ENCODE peak calls at places on chromosomes 3 and 15, in seven cellular contexts. N, C, L, B, H, T and A are unnamed samples.

GRCh38 chr3:126107960-126108688 is 24.2 kb upstream of the SLC41A3 start:
- DNase-seq in H (no peak), B (no peak), N (no peak), C (no peak), T (no peak), L (no peak), A (no peak)

GRCh38 chr3:58459160-58459559 is 25.5 kb upstream of the PDHB start:
- DNase-seq in H (no peak), C (no peak), T (no peak), N (no peak), B (no peak), L (no peak), A (no peak)

GRCh38 chr3:52798376-52798977 is 3.9 kb downstream of the ITIH3 start:
- DNase-seq in L (no peak), T (peak; percentile 32), B (no peak), C (no peak), H (no peak), N (no peak), A (no peak)

GRCh38 chr15:38533416-38533915 is 31.1 kb downstream of the RASGRP1 start:
- DNase-seq in H (no peak), N (no peak), C (no peak), L (no peak), B (no peak), T (no peak), A (no peak)

GRCh38 chr3:8345396-8345795 is 156.2 kb upstream of the LMCD1 start:
- DNase-seq in L (no peak), B (no peak), N (no peak), C (no peak), H (no peak), T (no peak), A (no peak)

GRCh38 chr15:88467935-88468528 is 524 bp downstream of the MRPS11 start:
- DNase-seq in T (peak; percentile 22), C (no peak), H (no peak), L (no peak), N (no peak), B (no peak), A (no peak)

GRCh38 chr3:62154457-62155148 is 218.7 kb downstream of the FEZF2 start:
- DNase-seq in H (no peak), N (no peak), T (no peak), C (no peak), B (peak; percentile 37), L (peak; percentile 21), A (no peak)

GRCh38 chr3:12707425-12707824 is 43.5 kb upstream of the RAF1 start:
- DNase-seq in H (no peak), T (peak; percentile 52), B (no peak), C (no peak), N (no peak), L (no peak), A (peak; percentile 31)

GRCh38 chr3:11143476-11143875 is 10.8 kb upstream of the HRH1 start:
- DNase-seq in L (no peak), T (no peak), N (no peak), B (no peak), H (no peak), C (no peak), A (no peak)

GRCh38 chr3:135310317-135310716 is 515.3 kb downstream of the EPHB1 start:
- DNase-seq in B (no peak), N (no peak), H (no peak), L (no peak), T (no peak), C (no peak), A (no peak)

GRCh38 chr3:73432021-73432722 is 192.6 kb downstream of the PDZRN3 start:
- DNase-seq in N (peak; percentile 45), C (no peak), B (no peak), L (no peak), T (peak; percentile 62), H (no peak), A (peak; percentile 36)

GRCh38 chr3:36058404-36059035 is 321.8 kb upstream of the STAC start:
- DNase-seq in T (no peak), B (no peak), L (no peak), N (no peak), H (no peak), C (no peak), A (no peak)

GRCh38 chr3:14393440-14394111 is 8.8 kb upstream of the SLC6A6 start:
- DNase-seq in H (no peak), L (no peak), C (no peak), N (no peak), B (no peak), T (no peak), A (no peak)

GRCh38 chr3:53700441-53700840 is 145.8 kb downstream of the CHDH start:
- DNase-seq in H (no peak), C (no peak), L (peak; percentile 2), N (no peak), B (no peak), T (no peak), A (no peak)

GRCh38 chr15:65731926-65732325 is 60.2 kb downstream of the DENND4A start:
- DNase-seq in H (no peak), B (no peak), N (no peak), T (no peak), C (no peak), L (no peak), A (no peak)

GRCh38 chr3:40458473-40458872 is 1.3 kb downstream of the RPL14 start:
- DNase-seq in L (no peak), T (no peak), H (no peak), C (no peak), N (no peak), B (no peak), A (no peak)

GRCh38 chr3:182596673-182597410 is 196.5 kb upstream of the ATP11B start:
- DNase-seq in T (no peak), C (no peak), L (no peak), H (no peak), B (no peak), N (no peak), A (peak; percentile 6)

GRCh38 chr3:49333091-49333490 is 6.8 kb downstream of the USP4 start:
- DNase-seq in N (no peak), B (no peak), C (no peak), T (peak; percentile 36), L (no peak), H (peak; percentile 42), A (no peak)

GRCh38 chr3:151901282-151901945 is 28.0 kb downstream of the SUCNR1 start:
- DNase-seq in B (no peak), L (no peak), H (no peak), N (no peak), T (no peak), C (no peak), A (no peak)

GRCh38 chr3:177945999-177946398 is 590.2 kb upstream of the KCNMB2 start:
- DNase-seq in C (no peak), B (no peak), N (no peak), T (no peak), H (no peak), L (no peak), A (no peak)

GRCh38 chr3:128068156-128068620 is 16.0 kb downstream of the SEC61A1 start:
- DNase-seq in L (no peak), B (no peak), N (no peak), T (peak; percentile 58), C (no peak), H (peak; percentile 42), A (peak; percentile 35)

GRCh38 chr3:156987946-156988345 is 161.8 kb downstream of the LEKR1 start:
- DNase-seq in C (no peak), N (no peak), B (no peak), T (no peak), L (no peak), H (no peak), A (no peak)

GRCh38 chr3:123657111-123657510 is 72.3 kb upstream of the HACD2 start:
- DNase-seq in C (no peak), L (no peak), H (no peak), B (no peak), T (no peak), N (no peak), A (peak; percentile 8)
- H3K4me1 ChIP-seq in C (peaks cover 56% of the 10 kb centered on the region), L (peaks cover 59% of the 10 kb centered on the region), H (no peaks in the 10 kb centered on the region), B (peaks cover 57% of the 10 kb centered on the region), T (peaks cover 12% of the 10 kb centered on the region), N (peaks cover 60% of the 10 kb centered on the region), A (peaks cover 20% of the 10 kb centered on the region)

DNA sequence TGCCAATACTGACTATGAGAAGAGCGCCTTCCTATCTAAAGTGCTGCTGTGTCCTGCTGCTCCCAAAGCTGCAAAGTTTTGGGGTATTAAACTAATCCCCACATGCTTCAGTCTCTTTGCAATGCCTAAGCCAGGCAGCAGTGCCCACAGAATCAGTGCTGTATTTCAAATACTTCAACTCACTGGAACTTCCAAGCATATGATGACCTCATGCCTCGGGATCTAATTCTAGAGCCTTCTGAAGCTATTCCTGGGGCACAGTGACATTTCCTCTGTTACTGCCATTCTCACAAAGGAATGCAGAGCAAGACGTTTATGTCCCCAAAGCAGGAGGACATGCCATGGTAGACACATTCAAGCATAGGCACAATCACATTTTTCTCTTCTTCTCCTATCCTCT is 78.5 kb downstream of the CD200 start:
- DNase-seq in H (no peak), N (no peak), C (no peak), T (no peak), L (no peak), B (no peak), A (no peak)
- H3K27ac ChIP-seq in H (no peak overlapping the region), N (no peak overlapping the region), C (no peak overlapping the region), T (no peak overlapping the region), L (no peak overlapping the region), B (no peak overlapping the region), A (no peak overlapping the region)

DNA sequence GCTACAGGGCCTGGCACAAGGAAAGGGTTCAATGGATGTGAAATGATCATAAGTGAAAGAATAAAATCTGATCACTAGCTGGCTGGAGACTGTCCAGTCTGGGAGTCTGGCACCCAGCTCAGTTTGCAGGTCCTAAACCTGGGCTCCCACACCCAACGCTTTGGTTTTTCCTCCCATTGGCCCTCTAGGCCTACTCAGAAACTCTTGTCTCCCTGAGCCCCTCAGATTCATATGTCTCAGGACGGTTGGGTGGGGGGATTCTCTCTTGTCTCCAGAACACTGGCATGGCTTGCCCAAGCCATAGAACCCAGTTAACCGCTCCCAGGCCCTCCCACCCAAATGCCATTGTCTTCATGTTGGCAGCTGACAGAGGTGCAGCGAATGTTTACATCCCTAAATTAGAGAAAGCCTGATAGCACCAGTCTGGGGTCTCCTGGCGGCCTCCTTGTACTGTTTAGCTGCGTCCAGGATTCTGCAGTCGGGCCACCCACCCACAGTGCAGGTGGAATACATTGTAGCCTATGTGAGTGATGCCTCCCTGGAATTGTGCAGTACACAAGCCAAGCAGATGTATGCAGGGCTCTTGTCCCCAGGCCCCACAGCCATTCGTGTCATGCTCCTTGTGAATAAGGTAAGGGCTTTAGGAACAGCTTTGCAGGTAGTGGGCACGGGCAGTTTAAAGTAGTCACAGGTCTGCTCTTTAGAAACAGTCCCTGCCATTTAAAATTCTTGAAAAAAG is 266.3 kb downstream of the XXYLT1 start:
- DNase-seq in L (no peak), C (no peak), H (no peak), T (no peak), N (no peak), B (no peak), A (no peak)
- H3K27me3 ChIP-seq in L (no peaks in the 10 kb centered on the region), C (no peaks in the 10 kb centered on the region), H (no peaks in the 10 kb centered on the region), T (no peaks in the 10 kb centered on the region), N (no peaks in the 10 kb centered on the region), B (no peaks in the 10 kb centered on the region), A (no peaks in the 10 kb centered on the region)

DNA sequence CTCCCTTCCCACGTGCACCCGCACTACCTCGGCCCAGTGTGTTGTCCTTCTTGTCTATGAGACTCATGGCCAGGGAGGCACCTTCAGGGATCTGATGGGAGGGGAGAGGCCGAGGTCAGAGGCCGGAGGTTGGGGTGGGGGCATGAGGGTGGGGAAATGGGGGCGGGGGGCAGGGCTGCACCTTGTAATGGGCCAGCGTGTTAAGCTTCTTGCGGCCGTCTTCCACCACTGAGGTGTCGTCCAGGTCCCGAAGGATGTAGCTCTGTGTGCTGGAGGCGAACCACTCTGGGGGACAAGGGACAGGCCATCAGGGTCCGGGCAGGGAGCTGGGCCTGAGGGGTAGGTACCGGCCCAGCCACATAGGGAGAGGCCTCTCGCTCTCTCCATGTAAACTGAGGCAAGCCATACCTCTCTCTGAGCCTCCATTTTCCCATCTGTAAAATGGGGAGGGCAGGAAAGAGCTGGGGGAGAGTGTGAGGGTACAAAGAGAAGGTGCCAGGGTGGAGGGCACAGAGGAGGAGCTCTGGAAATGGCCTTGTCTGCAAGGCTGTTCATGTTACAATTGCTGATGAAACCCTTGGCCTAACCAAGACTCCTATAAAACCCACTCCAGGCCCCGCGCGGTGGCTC is 18.8 kb downstream of the H1-8 start:
- DNase-seq in C (no peak), L (no peak), B (no peak), T (no peak), H (no peak), N (no peak), A (no peak)
- H3K4me1 ChIP-seq in C (peaks cover 73% of the 10 kb centered on the region), L (peaks cover 88% of the 10 kb centered on the region), B (peaks cover 37% of the 10 kb centered on the region), T (peaks cover 33% of the 10 kb centered on the region), H (no peaks in the 10 kb centered on the region), N (peaks cover 7% of the 10 kb centered on the region), A (no peaks in the 10 kb centered on the region)